ENCODE peak calls at places on chromosomes 7 and 10, in ten cellular contexts. One of them, this sample, is unnamed.

GRCh38 chr7:81769891-81770818 is at the start of gene HGF:
- DNase-seq in ovary: peak; percentile 74
- DNase-seq in GM23248: peak; percentile 81
- DNase-seq in NCI-H2081 treated with DMSO at 0.1 percent for 48 hours: no peak
- DNase-seq in activated CD4-positive, alpha-beta T cell treated with anti-CD3 and anti-CD28 coated beads, Interleukin-2, amount 10 ng/mL, durations not matched to agents 7 days and 5 days: no peak
- DNase-seq in GM13977: no peak
- DNase-seq in smooth muscle cell of the brain vasculature: peak; percentile 23
- DNase-seq in AG20443: peak; percentile 70
- DNase-seq in fibroblast of pulmonary artery: peak; percentile 90
- DNase-seq in adipocyte: peak; percentile 63
- DNase-seq in this sample: peak; percentile 67

GRCh38 chr7:116494472-116494871 is 5.1 kb upstream of the CAV2 start:
- DNase-seq in ovary: no peak
- DNase-seq in NCI-H2081 treated with DMSO at 0.1 percent for 48 hours: no peak
- DNase-seq in smooth muscle cell of the brain vasculature: no peak
- DNase-seq in adipocyte: no peak
- DNase-seq in GM23248: no peak
- DNase-seq in fibroblast of pulmonary artery: no peak
- DNase-seq in AG20443: no peak
- DNase-seq in activated CD4-positive, alpha-beta T cell treated with anti-CD3 and anti-CD28 coated beads, Interleukin-2, amount 10 ng/mL, durations not matched to agents 7 days and 5 days: no peak
- DNase-seq in GM13977: no peak
- DNase-seq in this sample: no peak

GRCh38 chr7:50205011-50205410 is 99.5 kb upstream of the IKZF1 start:
- DNase-seq in ovary: no peak
- DNase-seq in NCI-H2081 treated with DMSO at 0.1 percent for 48 hours: no peak
- DNase-seq in activated CD4-positive, alpha-beta T cell treated with anti-CD3 and anti-CD28 coated beads, Interleukin-2, amount 10 ng/mL, durations not matched to agents 7 days and 5 days: peak; percentile 20
- DNase-seq in adipocyte: no peak
- DNase-seq in AG20443: no peak
- DNase-seq in GM13977: no peak
- DNase-seq in fibroblast of pulmonary artery: no peak
- DNase-seq in smooth muscle cell of the brain vasculature: no peak
- DNase-seq in GM23248: no peak
- DNase-seq in this sample: no peak

GRCh38 chr10:3054816-3055202 is 12.5 kb upstream of the PFKP start:
- DNase-seq in fibroblast of pulmonary artery: peak; percentile 53
- DNase-seq in adipocyte: no peak
- DNase-seq in ovary: no peak
- DNase-seq in GM23248: no peak
- DNase-seq in AG20443: no peak
- DNase-seq in smooth muscle cell of the brain vasculature: no peak
- DNase-seq in GM13977: no peak
- DNase-seq in NCI-H2081 treated with DMSO at 0.1 percent for 48 hours: no peak
- DNase-seq in activated CD4-positive, alpha-beta T cell treated with anti-CD3 and anti-CD28 coated beads, Interleukin-2, amount 10 ng/mL, durations not matched to agents 7 days and 5 days: no peak
- DNase-seq in this sample: no peak

GRCh38 chr7:40674316-40674715 is 539.5 kb downstream of the SUGCT start:
- DNase-seq in AG20443: no peak
- DNase-seq in GM13977: no peak
- DNase-seq in smooth muscle cell of the brain vasculature: no peak
- DNase-seq in ovary: no peak
- DNase-seq in NCI-H2081 treated with DMSO at 0.1 percent for 48 hours: no peak
- DNase-seq in GM23248: no peak
- DNase-seq in fibroblast of pulmonary artery: no peak
- DNase-seq in activated CD4-positive, alpha-beta T cell treated with anti-CD3 and anti-CD28 coated beads, Interleukin-2, amount 10 ng/mL, durations not matched to agents 7 days and 5 days: no peak
- DNase-seq in adipocyte: no peak
- DNase-seq in this sample: no peak

GRCh38 chr7:28419717-28420116 is 7.4 kb downstream of the CREB5 start:
- DNase-seq in ovary: no peak
- DNase-seq in adipocyte: peak; percentile 94
- DNase-seq in AG20443: peak; percentile 83
- DNase-seq in NCI-H2081 treated with DMSO at 0.1 percent for 48 hours: no peak
- DNase-seq in GM13977: no peak
- DNase-seq in smooth muscle cell of the brain vasculature: no peak
- DNase-seq in fibroblast of pulmonary artery: peak; percentile 90
- DNase-seq in activated CD4-positive, alpha-beta T cell treated with anti-CD3 and anti-CD28 coated beads, Interleukin-2, amount 10 ng/mL, durations not matched to agents 7 days and 5 days: no peak
- DNase-seq in GM23248: peak; percentile 96
- DNase-seq in this sample: peak; percentile 60

GRCh38 chr10:69451209-69451783 is at the start of gene TSPAN15:
- DNase-seq in AG20443: peak; percentile 91
- DNase-seq in smooth muscle cell of the brain vasculature: peak; percentile 17
- DNase-seq in GM13977: peak; percentile 90
- DNase-seq in GM23248: peak; percentile 70
- DNase-seq in activated CD4-positive, alpha-beta T cell treated with anti-CD3 and anti-CD28 coated beads, Interleukin-2, amount 10 ng/mL, durations not matched to agents 7 days and 5 days: peak; percentile 81
- DNase-seq in fibroblast of pulmonary artery: peak; percentile 72
- DNase-seq in NCI-H2081 treated with DMSO at 0.1 percent for 48 hours: peak; percentile 75
- DNase-seq in adipocyte: peak; percentile 81
- DNase-seq in ovary: peak; percentile 70
- DNase-seq in this sample: peak; percentile 85

GRCh38 chr10:103512591-103513382 is 19.3 kb downstream of the NEURL1 start:
- DNase-seq in GM23248: no peak
- DNase-seq in smooth muscle cell of the brain vasculature: no peak
- DNase-seq in AG20443: peak; percentile 10
- DNase-seq in ovary: no peak
- DNase-seq in GM13977: no peak
- DNase-seq in adipocyte: no peak
- DNase-seq in NCI-H2081 treated with DMSO at 0.1 percent for 48 hours: no peak
- DNase-seq in activated CD4-positive, alpha-beta T cell treated with anti-CD3 and anti-CD28 coated beads, Interleukin-2, amount 10 ng/mL, durations not matched to agents 7 days and 5 days: no peak
- DNase-seq in fibroblast of pulmonary artery: no peak
- DNase-seq in this sample: no peak

GRCh38 chr7:19351756-19352155 is 206.5 kb upstream of the FERD3L start:
- DNase-seq in activated CD4-positive, alpha-beta T cell treated with anti-CD3 and anti-CD28 coated beads, Interleukin-2, amount 10 ng/mL, durations not matched to agents 7 days and 5 days: no peak
- DNase-seq in NCI-H2081 treated with DMSO at 0.1 percent for 48 hours: no peak
- DNase-seq in ovary: no peak
- DNase-seq in smooth muscle cell of the brain vasculature: no peak
- DNase-seq in GM13977: no peak
- DNase-seq in AG20443: no peak
- DNase-seq in fibroblast of pulmonary artery: no peak
- DNase-seq in GM23248: peak; percentile 20
- DNase-seq in adipocyte: no peak
- DNase-seq in this sample: no peak

GRCh38 chr7:100065452-100066186 is 15.9 kb downstream of the ZNF3 start:
- DNase-seq in activated CD4-positive, alpha-beta T cell treated with anti-CD3 and anti-CD28 coated beads, Interleukin-2, amount 10 ng/mL, durations not matched to agents 7 days and 5 days: no peak
- DNase-seq in fibroblast of pulmonary artery: peak; percentile 94
- DNase-seq in NCI-H2081 treated with DMSO at 0.1 percent for 48 hours: no peak
- DNase-seq in adipocyte: peak; percentile 92
- DNase-seq in smooth muscle cell of the brain vasculature: no peak
- DNase-seq in GM13977: no peak
- DNase-seq in ovary: no peak
- DNase-seq in GM23248: peak; percentile 49
- DNase-seq in AG20443: peak; percentile 55
- DNase-seq in this sample: peak; percentile 34

GRCh38 chr7:2114052-2114451 is 118.7 kb downstream of the MAD1L1 start:
- DNase-seq in adipocyte: peak; percentile 58
- DNase-seq in smooth muscle cell of the brain vasculature: peak; percentile 33
- DNase-seq in GM13977: no peak
- DNase-seq in ovary: no peak
- DNase-seq in GM23248: peak; percentile 78
- DNase-seq in AG20443: peak; percentile 81
- DNase-seq in fibroblast of pulmonary artery: peak; percentile 69
- DNase-seq in activated CD4-positive, alpha-beta T cell treated with anti-CD3 and anti-CD28 coated beads, Interleukin-2, amount 10 ng/mL, durations not matched to agents 7 days and 5 days: no peak
- DNase-seq in NCI-H2081 treated with DMSO at 0.1 percent for 48 hours: no peak
- DNase-seq in this sample: peak; percentile 83

GRCh38 chr10:29241925-29242324 is 46.9 kb upstream of the LYZL1 start:
- DNase-seq in activated CD4-positive, alpha-beta T cell treated with anti-CD3 and anti-CD28 coated beads, Interleukin-2, amount 10 ng/mL, durations not matched to agents 7 days and 5 days: no peak
- DNase-seq in adipocyte: no peak
- DNase-seq in ovary: no peak
- DNase-seq in fibroblast of pulmonary artery: no peak
- DNase-seq in smooth muscle cell of the brain vasculature: no peak
- DNase-seq in AG20443: no peak
- DNase-seq in GM23248: no peak
- DNase-seq in NCI-H2081 treated with DMSO at 0.1 percent for 48 hours: no peak
- DNase-seq in GM13977: no peak
- DNase-seq in this sample: no peak

GRCh38 chr10:76555271-76555670 is 1082.3 kb downstream of the KCNMA1 start:
- DNase-seq in AG20443: no peak
- DNase-seq in activated CD4-positive, alpha-beta T cell treated with anti-CD3 and anti-CD28 coated beads, Interleukin-2, amount 10 ng/mL, durations not matched to agents 7 days and 5 days: no peak
- DNase-seq in smooth muscle cell of the brain vasculature: no peak
- DNase-seq in fibroblast of pulmonary artery: no peak
- DNase-seq in GM13977: no peak
- DNase-seq in NCI-H2081 treated with DMSO at 0.1 percent for 48 hours: no peak
- DNase-seq in GM23248: no peak
- DNase-seq in ovary: no peak
- DNase-seq in adipocyte: no peak
- DNase-seq in this sample: no peak

GRCh38 chr10:68106656-68107055 is 2.6 kb upstream of the MYPN start:
- DNase-seq in ovary: no peak
- DNase-seq in smooth muscle cell of the brain vasculature: peak; percentile 49
- DNase-seq in adipocyte: peak; percentile 74
- DNase-seq in fibroblast of pulmonary artery: peak; percentile 45
- DNase-seq in GM13977: no peak
- DNase-seq in AG20443: peak; percentile 68
- DNase-seq in NCI-H2081 treated with DMSO at 0.1 percent for 48 hours: no peak
- DNase-seq in activated CD4-positive, alpha-beta T cell treated with anti-CD3 and anti-CD28 coated beads, Interleukin-2, amount 10 ng/mL, durations not matched to agents 7 days and 5 days: no peak
- DNase-seq in GM23248: peak; percentile 85
- DNase-seq in this sample: peak; percentile 27

GRCh38 chr10:113007821-113008220 is 57.8 kb downstream of the TCF7L2 start:
- DNase-seq in adipocyte: peak; percentile 53
- DNase-seq in ovary: no peak
- DNase-seq in NCI-H2081 treated with DMSO at 0.1 percent for 48 hours: no peak
- DNase-seq in activated CD4-positive, alpha-beta T cell treated with anti-CD3 and anti-CD28 coated beads, Interleukin-2, amount 10 ng/mL, durations not matched to agents 7 days and 5 days: peak; percentile 11
- DNase-seq in GM13977: no peak
- DNase-seq in GM23248: peak; percentile 64
- DNase-seq in AG20443: peak; percentile 71
- DNase-seq in smooth muscle cell of the brain vasculature: no peak
- DNase-seq in fibroblast of pulmonary artery: peak; percentile 30
- DNase-seq in this sample: peak; percentile 48

GRCh38 chr7:92608380-92609322 is 18.5 kb upstream of the FAM133B start:
- DNase-seq in smooth muscle cell of the brain vasculature: no peak
- DNase-seq in GM23248: no peak
- DNase-seq in GM13977: no peak
- DNase-seq in ovary: peak; percentile 63
- DNase-seq in activated CD4-positive, alpha-beta T cell treated with anti-CD3 and anti-CD28 coated beads, Interleukin-2, amount 10 ng/mL, durations not matched to agents 7 days and 5 days: no peak
- DNase-seq in AG20443: no peak
- DNase-seq in NCI-H2081 treated with DMSO at 0.1 percent for 48 hours: no peak
- DNase-seq in fibroblast of pulmonary artery: no peak
- DNase-seq in adipocyte: no peak
- DNase-seq in this sample: no peak

This sample was measured in AG08396.